ENCODE peak calls at places on chromosomes 4 and X, in four cellular contexts. K is PC-3, J is BJ, B is iPS-NIHi11. A is an unnamed sample.

GRCh38 chrX:29842552-29842951 is 372.8 kb upstream of the MAGEB2 start:
- DNase-seq in J (no peak), B (no peak), K (no peak), A (no peak)

GRCh38 chr4:115720611-115721010 is 607.2 kb upstream of the NDST4 start:
- DNase-seq in B (no peak), J (no peak), K (peak), A (no peak)

GRCh38 chr4:148447672-148448071 is 5.5 kb upstream of the NR3C2 start:
- DNase-seq in B (no peak), K (peak), J (no peak), A (no peak)

GRCh38 chr4:129223955-129224354 is 128.0 kb downstream of the C4orf33 start:
- DNase-seq in J (no peak), B (no peak), K (no peak), A (no peak)

GRCh38 chr4:24831637-24832036 is 36.3 kb downstream of the SOD3 start:
- DNase-seq in J (no peak), B (no peak), K (no peak), A (no peak)

GRCh38 chr4:10584042-10584441 is 100.5 kb downstream of the CLNK start:
- DNase-seq in B (no peak), K (peak), J (peak), A (peak)

GRCh38 chrX:103754401-103754800 is 22.2 kb upstream of the PLP1 start:
- DNase-seq in J (no peak), B (no peak), K (no peak), A (no peak)

GRCh38 chrX:105658136-105658535 is 164.2 kb upstream of the NRK start:
- DNase-seq in B (no peak), K (peak), J (no peak), A (peak)

GRCh38 chr4:2714071-2714770 is 41.9 kb downstream of the TNIP2 start:
- DNase-seq in K (no peak), B (no peak), J (peak), A (peak)

GRCh38 chr4:7813674-7814073 is 126.0 kb downstream of the AFAP1 start:
- DNase-seq in K (no peak), B (no peak), J (no peak), A (no peak)

GRCh38 chr4:54513231-54513630 is 144.5 kb upstream of the KIT start:
- DNase-seq in B (no peak), J (peak), K (peak), A (peak)